ENCODE peak calls at places on chromosomes 7 and 10, in four cellular contexts. One of them, this sample, is unnamed.

GRCh38 chr10:78761241-78761825 is 307.4 kb upstream of the ZMIZ1 start:
- DNase-seq in progenitor cell of endocrine pancreas: no peak
- DNase-seq in dorsolateral prefrontal cortex: no peak
- DNase-seq in glutamatergic neuron: no peak
- DNase-seq in this sample: no peak

GRCh38 chr10:46308666-46309450 is 22.1 kb downstream of the ANTXRL start:
- DNase-seq in progenitor cell of endocrine pancreas: no peak
- DNase-seq in dorsolateral prefrontal cortex: no peak
- DNase-seq in glutamatergic neuron: no peak
- DNase-seq in this sample: no peak

GRCh38 chr10:102403115-102403514 is 7.6 kb downstream of the NFKB2 start:
- DNase-seq in progenitor cell of endocrine pancreas: no peak
- DNase-seq in dorsolateral prefrontal cortex: no peak
- DNase-seq in glutamatergic neuron: no peak
- DNase-seq in this sample: no peak

GRCh38 chr7:2321020-2321419 is 6.8 kb upstream of the SNX8 start:
- DNase-seq in progenitor cell of endocrine pancreas: no peak
- DNase-seq in dorsolateral prefrontal cortex: no peak
- DNase-seq in glutamatergic neuron: no peak
- DNase-seq in this sample: no peak

GRCh38 chr7:149879801-149880738 is 6.3 kb downstream of the ATP6V0E2 start:
- DNase-seq in progenitor cell of endocrine pancreas: no peak
- DNase-seq in dorsolateral prefrontal cortex: no peak
- DNase-seq in glutamatergic neuron: no peak
- DNase-seq in this sample: no peak

GRCh38 chr7:34748244-34749039 is 90.4 kb downstream of the NPSR1 start:
- DNase-seq in progenitor cell of endocrine pancreas: no peak
- DNase-seq in dorsolateral prefrontal cortex: no peak
- DNase-seq in glutamatergic neuron: no peak
- DNase-seq in this sample: no peak

GRCh38 chr10:35409094-35409582 is 72.8 kb downstream of the CCNY start:
- DNase-seq in progenitor cell of endocrine pancreas: no peak
- DNase-seq in dorsolateral prefrontal cortex: peak
- DNase-seq in glutamatergic neuron: peak
- DNase-seq in this sample: no peak

GRCh38 chr7:122885583-122886356 is 490 bp downstream of the CADPS2 start:
- DNase-seq in progenitor cell of endocrine pancreas: peak
- DNase-seq in dorsolateral prefrontal cortex: no peak
- DNase-seq in glutamatergic neuron: peak
- DNase-seq in this sample: no peak

GRCh38 chr7:47931788-47932425 is 16.4 kb downstream of the PKD1L1 start:
- DNase-seq in progenitor cell of endocrine pancreas: no peak
- DNase-seq in dorsolateral prefrontal cortex: no peak
- DNase-seq in glutamatergic neuron: no peak
- DNase-seq in this sample: no peak

GRCh38 chr10:75845538-75845937 is 414.1 kb downstream of the LRMDA start:
- DNase-seq in progenitor cell of endocrine pancreas: no peak
- DNase-seq in dorsolateral prefrontal cortex: no peak
- DNase-seq in glutamatergic neuron: no peak
- DNase-seq in this sample: no peak

GRCh38 chr7:66845382-66846095 is 75.5 kb upstream of the TMEM248 start:
- DNase-seq in progenitor cell of endocrine pancreas: no peak
- DNase-seq in dorsolateral prefrontal cortex: no peak
- DNase-seq in glutamatergic neuron: no peak
- DNase-seq in this sample: no peak

GRCh38 chr7:77430927-77431326 is 14.8 kb upstream of the GSAP start:
- DNase-seq in progenitor cell of endocrine pancreas: no peak
- DNase-seq in dorsolateral prefrontal cortex: no peak
- DNase-seq in glutamatergic neuron: no peak
- DNase-seq in this sample: no peak

GRCh38 chr7:5702876-5703571 is 78.4 kb downstream of the RNF216 start:
- DNase-seq in progenitor cell of endocrine pancreas: no peak
- DNase-seq in dorsolateral prefrontal cortex: peak
- DNase-seq in glutamatergic neuron: no peak
- DNase-seq in this sample: no peak

GRCh38 chr10:49197171-49197570 is 9.0 kb upstream of the TMEM273 start:
- DNase-seq in progenitor cell of endocrine pancreas: no peak
- DNase-seq in dorsolateral prefrontal cortex: no peak
- DNase-seq in glutamatergic neuron: no peak
- DNase-seq in this sample: no peak

GRCh38 chr7:150937848-150938561 is 40.1 kb downstream of the KCNH2 start:
- DNase-seq in progenitor cell of endocrine pancreas: no peak
- DNase-seq in dorsolateral prefrontal cortex: no peak
- DNase-seq in glutamatergic neuron: no peak
- DNase-seq in this sample: no peak

GRCh38 chr10:50941629-50942028 is 56.2 kb upstream of the A1CF start:
- DNase-seq in progenitor cell of endocrine pancreas: no peak
- DNase-seq in dorsolateral prefrontal cortex: no peak
- DNase-seq in glutamatergic neuron: no peak
- DNase-seq in this sample: no peak

GRCh38 chr10:50936335-50936734 is 50.9 kb upstream of the A1CF start:
- DNase-seq in progenitor cell of endocrine pancreas: no peak
- DNase-seq in dorsolateral prefrontal cortex: no peak
- DNase-seq in glutamatergic neuron: no peak
- DNase-seq in this sample: no peak

GRCh38 chr10:50932113-50932512 is 46.7 kb upstream of the A1CF start:
- DNase-seq in progenitor cell of endocrine pancreas: no peak
- DNase-seq in dorsolateral prefrontal cortex: no peak
- DNase-seq in glutamatergic neuron: no peak
- DNase-seq in this sample: no peak

GRCh38 chr10:50937230-50937907 is 51.9 kb upstream of the A1CF start:
- DNase-seq in progenitor cell of endocrine pancreas: no peak
- DNase-seq in dorsolateral prefrontal cortex: no peak
- DNase-seq in glutamatergic neuron: no peak
- DNase-seq in this sample: no peak
- TF ChIP-seq CTCF in progenitor cell of endocrine pancreas: peak
- TF ChIP-seq CTCF in dorsolateral prefrontal cortex: peak
- TF ChIP-seq CTCF in glutamatergic neuron: peak
- TF ChIP-seq CTCF in this sample: no peak

DNA sequence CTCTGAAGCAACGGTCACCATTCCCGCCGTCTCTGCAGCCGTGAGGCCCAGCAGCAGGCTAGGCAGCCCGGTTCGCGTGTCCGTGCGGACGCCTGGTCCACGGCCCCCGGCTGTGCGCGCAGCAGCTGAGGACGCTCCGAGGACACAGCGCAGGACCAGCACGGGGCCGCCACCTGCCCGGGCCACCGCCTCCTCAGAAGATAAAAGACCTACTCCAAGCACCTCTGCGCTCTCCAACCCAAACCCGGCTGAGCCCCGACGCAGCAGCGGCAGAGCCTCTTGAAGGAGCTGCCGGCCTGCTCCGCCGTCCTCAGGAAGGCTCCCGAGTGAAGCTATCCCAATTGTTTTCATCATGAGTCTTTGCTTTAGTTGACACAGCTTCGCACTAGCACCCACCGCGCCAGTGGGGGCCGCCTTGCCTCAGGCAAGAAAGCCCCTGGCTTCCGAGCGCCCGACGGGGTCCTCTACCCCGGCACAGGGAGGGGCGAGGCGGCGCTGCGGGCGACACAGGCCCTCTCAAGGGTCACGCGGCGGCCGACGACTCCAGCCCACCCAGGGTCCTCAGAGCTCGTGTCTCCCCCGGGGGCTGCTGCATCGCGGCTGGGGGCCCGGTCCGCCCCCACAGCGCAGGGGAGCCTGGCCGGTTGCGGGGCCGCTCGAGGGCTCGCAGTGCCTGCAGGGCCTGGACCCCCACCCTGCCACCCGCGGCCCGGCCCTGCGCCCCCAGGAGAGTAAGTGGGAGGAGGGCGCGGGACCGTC is 16.9 kb upstream of the GPR146 start:
- DNase-seq in progenitor cell of endocrine pancreas: no peak
- DNase-seq in dorsolateral prefrontal cortex: peak
- DNase-seq in glutamatergic neuron: peak
- DNase-seq in this sample: no peak
- TF ChIP-seq CTCF in progenitor cell of endocrine pancreas: no peak
- TF ChIP-seq CTCF in dorsolateral prefrontal cortex: no peak
- TF ChIP-seq CTCF in glutamatergic neuron: no peak
- TF ChIP-seq CTCF in this sample: no peak

GRCh38 chr10:108783897-108784296 is 1139.4 kb downstream of the XPNPEP1 start:
- DNase-seq in progenitor cell of endocrine pancreas: no peak
- DNase-seq in dorsolateral prefrontal cortex: no peak
- DNase-seq in glutamatergic neuron: peak
- DNase-seq in this sample: no peak
- TF ChIP-seq CTCF in progenitor cell of endocrine pancreas: peak
- TF ChIP-seq CTCF in dorsolateral prefrontal cortex: peak
- TF ChIP-seq CTCF in glutamatergic neuron: peak
- TF ChIP-seq CTCF in this sample: no peak

GRCh38 chr7:100428199-100428966 is at the start of gene ZCWPW1:
- DNase-seq in progenitor cell of endocrine pancreas: peak
- DNase-seq in dorsolateral prefrontal cortex: peak
- DNase-seq in glutamatergic neuron: peak
- DNase-seq in this sample: peak
- TF ChIP-seq CTCF in progenitor cell of endocrine pancreas: no peak
- TF ChIP-seq CTCF in dorsolateral prefrontal cortex: peak
- TF ChIP-seq CTCF in glutamatergic neuron: no peak
- TF ChIP-seq CTCF in this sample: no peak

DNA sequence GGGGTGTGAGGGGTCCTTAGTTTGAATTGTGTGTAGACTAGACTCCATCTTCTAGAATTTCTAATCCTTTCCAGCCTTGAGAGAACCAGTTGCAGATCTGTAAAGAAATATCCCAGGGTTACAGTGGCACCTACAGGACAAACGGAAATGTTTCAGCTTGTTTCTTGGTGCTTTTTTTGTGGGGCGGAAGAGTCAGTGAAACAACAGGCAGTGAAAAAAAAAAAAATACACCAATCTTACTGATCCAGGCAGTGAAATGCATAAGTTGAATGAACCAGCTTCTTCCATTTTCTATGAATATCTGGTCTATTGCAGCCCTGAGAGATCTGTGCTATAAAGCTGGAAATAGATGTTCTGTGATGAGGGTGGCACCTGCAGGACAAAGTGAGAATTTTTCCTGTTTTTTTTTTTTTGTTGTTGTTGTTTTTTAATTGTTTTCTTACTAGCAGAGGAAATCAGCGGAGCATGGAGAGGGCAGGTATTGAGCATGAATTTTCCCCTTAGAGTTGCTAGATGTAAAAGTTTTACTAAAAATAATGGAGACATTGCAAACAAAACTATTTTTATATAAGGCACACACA is 81.9 kb upstream of the DYNC1I1 start:
- DNase-seq in progenitor cell of endocrine pancreas: no peak
- DNase-seq in dorsolateral prefrontal cortex: no peak
- DNase-seq in glutamatergic neuron: no peak
- DNase-seq in this sample: no peak
- TF ChIP-seq CTCF in progenitor cell of endocrine pancreas: peak
- TF ChIP-seq CTCF in dorsolateral prefrontal cortex: peak
- TF ChIP-seq CTCF in glutamatergic neuron: peak
- TF ChIP-seq CTCF in this sample: peak

GRCh38 chr7:31814187-31814586 is 127.2 kb downstream of the PPP1R17 start:
- DNase-seq in progenitor cell of endocrine pancreas: no peak
- DNase-seq in dorsolateral prefrontal cortex: no peak
- DNase-seq in glutamatergic neuron: peak
- DNase-seq in this sample: no peak
- TF ChIP-seq CTCF in progenitor cell of endocrine pancreas: peak
- TF ChIP-seq CTCF in dorsolateral prefrontal cortex: no peak
- TF ChIP-seq CTCF in glutamatergic neuron: no peak
- TF ChIP-seq CTCF in this sample: no peak

DNA sequence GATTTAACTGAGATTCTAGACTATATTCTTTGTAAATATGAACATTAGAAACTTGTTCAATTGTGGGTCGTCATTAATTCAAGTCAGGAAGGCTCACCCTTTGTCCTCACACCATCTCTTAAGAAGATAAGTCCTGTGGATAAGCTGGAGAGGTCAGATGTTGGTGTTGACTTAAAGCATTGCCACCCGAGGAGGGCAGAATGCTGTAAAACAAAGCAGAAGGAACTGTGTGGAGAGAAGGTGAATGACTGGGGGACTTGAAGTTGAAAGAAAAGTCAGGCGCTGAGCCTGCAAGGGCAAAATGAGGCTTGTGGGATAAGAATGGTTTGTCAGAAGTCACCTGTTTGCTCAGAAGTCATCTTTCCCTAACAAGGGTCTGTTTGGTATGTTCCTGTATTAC is 9.1 kb downstream of the RPA3 start:
- DNase-seq in progenitor cell of endocrine pancreas: no peak
- DNase-seq in dorsolateral prefrontal cortex: no peak
- DNase-seq in glutamatergic neuron: no peak
- DNase-seq in this sample: no peak
- TF ChIP-seq CTCF in progenitor cell of endocrine pancreas: no peak
- TF ChIP-seq CTCF in dorsolateral prefrontal cortex: no peak
- TF ChIP-seq CTCF in glutamatergic neuron: no peak
- TF ChIP-seq CTCF in this sample: no peak

GRCh38 chr7:93883078-93883916 is 7.3 kb downstream of the TFPI2 start:
- DNase-seq in progenitor cell of endocrine pancreas: no peak
- DNase-seq in dorsolateral prefrontal cortex: no peak
- DNase-seq in glutamatergic neuron: no peak
- DNase-seq in this sample: no peak
- TF ChIP-seq CTCF in progenitor cell of endocrine pancreas: no peak
- TF ChIP-seq CTCF in dorsolateral prefrontal cortex: no peak
- TF ChIP-seq CTCF in glutamatergic neuron: no peak
- TF ChIP-seq CTCF in this sample: no peak

GRCh38 chr10:36499696-36500095 is 625.7 kb upstream of the ANKRD30A start:
- DNase-seq in progenitor cell of endocrine pancreas: no peak
- DNase-seq in dorsolateral prefrontal cortex: no peak
- DNase-seq in glutamatergic neuron: no peak
- DNase-seq in this sample: no peak

GRCh38 chr10:36506696-36507477 is 618.5 kb upstream of the ANKRD30A start:
- DNase-seq in progenitor cell of endocrine pancreas: no peak
- DNase-seq in dorsolateral prefrontal cortex: no peak
- DNase-seq in glutamatergic neuron: no peak
- DNase-seq in this sample: no peak

DNA sequence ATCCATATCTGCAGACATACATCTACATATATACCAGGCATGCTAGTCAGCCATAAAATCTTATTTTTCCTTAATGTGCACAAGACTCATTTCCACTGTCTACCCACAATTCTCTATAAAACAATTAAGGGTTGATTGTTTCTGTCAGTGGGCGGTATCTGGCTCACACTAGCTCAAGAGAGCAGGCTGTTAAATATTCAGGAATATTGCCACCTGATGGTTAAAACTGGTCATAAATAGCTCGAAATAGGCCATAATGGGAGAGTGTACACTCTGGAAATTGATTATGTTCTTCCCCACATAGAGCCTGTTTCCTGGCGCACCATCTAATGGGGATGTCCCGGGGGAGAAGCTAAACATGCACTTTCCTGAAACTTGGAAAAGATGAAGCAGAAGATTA is 620.6 kb upstream of the ANKRD30A start:
- DNase-seq in progenitor cell of endocrine pancreas: no peak
- DNase-seq in dorsolateral prefrontal cortex: no peak
- DNase-seq in glutamatergic neuron: peak
- DNase-seq in this sample: no peak
- TF ChIP-seq CTCF in progenitor cell of endocrine pancreas: no peak
- TF ChIP-seq CTCF in dorsolateral prefrontal cortex: no peak
- TF ChIP-seq CTCF in glutamatergic neuron: no peak
- TF ChIP-seq CTCF in this sample: no peak

GRCh38 chr10:22986771-22987542 is 59.1 kb downstream of the ARMC3 start:
- DNase-seq in progenitor cell of endocrine pancreas: no peak
- DNase-seq in dorsolateral prefrontal cortex: no peak
- DNase-seq in glutamatergic neuron: no peak
- DNase-seq in this sample: no peak

GRCh38 chr10:22992075-22992474 is 64.2 kb downstream of the ARMC3 start:
- DNase-seq in progenitor cell of endocrine pancreas: no peak
- DNase-seq in dorsolateral prefrontal cortex: no peak
- DNase-seq in glutamatergic neuron: no peak
- DNase-seq in this sample: no peak

GRCh38 chr10:22990443-22990842 is 62.6 kb downstream of the ARMC3 start:
- DNase-seq in progenitor cell of endocrine pancreas: no peak
- DNase-seq in dorsolateral prefrontal cortex: no peak
- DNase-seq in glutamatergic neuron: no peak
- DNase-seq in this sample: no peak

GRCh38 chr10:22992621-22993020 is 64.8 kb downstream of the ARMC3 start:
- DNase-seq in progenitor cell of endocrine pancreas: no peak
- DNase-seq in dorsolateral prefrontal cortex: no peak
- DNase-seq in glutamatergic neuron: no peak
- DNase-seq in this sample: no peak

GRCh38 chr10:22988581-22989360 is 60.9 kb downstream of the ARMC3 start:
- DNase-seq in progenitor cell of endocrine pancreas: peak
- DNase-seq in dorsolateral prefrontal cortex: no peak
- DNase-seq in glutamatergic neuron: peak
- DNase-seq in this sample: peak
- TF ChIP-seq CTCF in progenitor cell of endocrine pancreas: peak
- TF ChIP-seq CTCF in dorsolateral prefrontal cortex: peak
- TF ChIP-seq CTCF in glutamatergic neuron: peak
- TF ChIP-seq CTCF in this sample: peak

This sample was measured in natural killer cell.